ENCODE peak calls at places on chromosome 2, in eight cellular contexts. Q, Y, X, D, E, R, O and C are unnamed samples. For H3K4me1, the result is how much of the 10 kb centered on the place peaks cover.

GRCh38 chr2:178506101-178506500 is 25.8 kb downstream of the PLEKHA3 start:
- DNase-seq in Q (no peak), D (no peak), X (no peak), R (no peak), O (no peak), E (no peak), Y (no peak), C (no peak)

GRCh38 chr2:138298900-138299299 is 202.7 kb upstream of the SPOPL start:
- DNase-seq in R (no peak), D (no peak), Q (no peak), O (no peak), E (no peak), Y (no peak), X (no peak), C (no peak)

GRCh38 chr2:58540680-58541079 is 299.6 kb upstream of the FANCL start:
- DNase-seq in X (no peak), R (no peak), Y (no peak), Q (no peak), D (no peak), O (no peak), E (peak), C (no peak)

GRCh38 chr2:127707890-127708648 is 6.8 kb downstream of the SFT2D3 start:
- DNase-seq in R (no peak), Y (no peak), D (no peak), Q (no peak), X (peak), O (no peak), E (no peak), C (no peak)

GRCh38 chr2:15494877-15495276 is 66.3 kb downstream of the NBAS start:
- DNase-seq in D (no peak), E (no peak), Q (no peak), Y (no peak), O (no peak), X (peak), R (no peak), C (no peak)

GRCh38 chr2:188285774-188286173 is 5.9 kb upstream of the GULP1 start:
- DNase-seq in R (no peak), Y (no peak), E (no peak), D (no peak), X (no peak), Q (no peak), O (no peak), C (no peak)

GRCh38 chr2:46979611-46980010 is 64.0 kb upstream of the MCFD2 start:
- DNase-seq in Y (no peak), D (no peak), Q (no peak), R (no peak), O (no peak), X (no peak), E (no peak), C (peak)

GRCh38 chr2:219099319-219099718 is 38.6 kb upstream of the IHH start:
- DNase-seq in Y (no peak), R (no peak), D (no peak), O (no peak), Q (peak), X (peak), E (no peak), C (no peak)

GRCh38 chr2:241803387-241804325 is 5.3 kb upstream of the NEU4 start:
- DNase-seq in D (peak), R (peak), O (peak), Y (no peak), X (peak), E (no peak), Q (no peak), C (no peak)

GRCh38 chr2:239298126-239298804 is 102.6 kb downstream of the HDAC4 start:
- DNase-seq in O (no peak), D (no peak), R (no peak), X (no peak), Q (peak), Y (no peak), E (no peak), C (peak)

GRCh38 chr2:168155036-168155435 is 92.4 kb downstream of the STK39 start:
- DNase-seq in Y (no peak), E (no peak), D (no peak), R (no peak), X (no peak), Q (no peak), O (no peak), C (no peak)

GRCh38 chr2:7071916-7072556 is 154.8 kb downstream of the RNF144A start:
- DNase-seq in Q (no peak), X (no peak), R (no peak), Y (no peak), O (no peak), D (no peak), E (no peak), C (no peak)

GRCh38 chr2:222754324-222754723 is 82.9 kb downstream of the MOGAT1 start:
- DNase-seq in X (no peak), O (no peak), D (no peak), Q (no peak), Y (no peak), E (no peak), R (no peak), C (no peak)

GRCh38 chr2:222753251-222753824 is 81.9 kb downstream of the MOGAT1 start:
- DNase-seq in O (no peak), X (peak), Y (peak), D (peak), Q (peak), R (no peak), E (peak), C (no peak)

GRCh38 chr2:222760301-222760897 is 88.9 kb downstream of the MOGAT1 start:
- DNase-seq in Y (no peak), D (no peak), O (no peak), X (no peak), E (peak), Q (no peak), R (no peak), C (no peak)

GRCh38 chr2:222756362-222756831 is 84.9 kb downstream of the MOGAT1 start:
- DNase-seq in Q (peak), R (no peak), Y (no peak), X (no peak), O (no peak), E (peak), D (no peak), C (no peak)

GRCh38 chr2:222756951-222757645 is 85.6 kb downstream of the MOGAT1 start:
- DNase-seq in X (peak), Y (no peak), O (no peak), R (peak), D (no peak), E (no peak), Q (peak), C (no peak)
- H3K4me3 ChIP-seq in X (no peak), Y (no peak), O (no peak), R (no peak), D (no peak), E (no peak), Q (peak), C (no peak)

DNA sequence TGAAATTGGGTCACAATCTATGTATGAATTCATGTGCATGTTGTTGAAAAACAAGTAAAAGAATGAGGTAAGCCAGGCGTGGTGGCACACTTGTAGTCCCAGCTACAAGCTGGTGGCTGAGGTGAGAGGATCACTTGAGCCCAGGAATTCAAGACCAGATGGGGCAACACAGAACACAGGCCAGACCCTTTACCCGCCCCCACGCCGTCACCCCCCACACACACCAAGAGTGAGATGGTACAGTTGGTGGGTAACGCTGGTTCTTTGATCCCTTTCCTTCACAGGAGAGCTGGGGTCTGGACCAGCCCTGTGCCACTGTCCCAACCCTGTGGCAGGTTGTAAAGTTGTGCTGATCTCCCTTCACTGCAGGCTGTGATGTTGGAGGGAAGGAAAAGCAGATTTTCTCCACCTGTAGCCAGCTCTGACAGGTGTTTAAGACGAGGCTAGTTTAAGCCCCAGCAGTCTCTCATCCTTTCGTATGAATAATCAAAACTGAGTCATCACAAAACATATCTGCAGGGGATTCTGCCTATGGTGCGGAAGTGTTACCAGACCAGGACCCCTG is 13.6 kb downstream of the B3GNT2 start:
- DNase-seq in Q (no peak), O (no peak), X (no peak), R (no peak), D (no peak), Y (no peak), E (no peak), C (no peak)
- H3K4me1 ChIP-seq in Q (under half), O (half or more), X (under half), R (under half), D (half or more), Y (under half), E (under half), C (half or more)

GRCh38 chr2:84674099-84674498 is 157.8 kb downstream of the DNAH6 start:
- DNase-seq in R (no peak), E (no peak), Y (no peak), X (no peak), O (no peak), D (no peak), Q (no peak), C (no peak)
- H3K27ac ChIP-seq in R (no peak), E (no peak), Y (no peak), X (no peak), O (no peak), D (no peak), Q (no peak), C (no peak)

GRCh38 chr2:19357383-19358241 is 811 bp downstream of the OSR1 start:
- DNase-seq in X (peak), O (no peak), E (peak), Q (peak), Y (peak), D (no peak), R (no peak), C (no peak)

GRCh38 chr2:19360266-19360665 is 1.8 kb upstream of the OSR1 start:
- DNase-seq in Y (no peak), O (no peak), E (no peak), Q (no peak), D (no peak), X (no peak), R (no peak), C (no peak)

GRCh38 chr2:19359456-19359855 is 1.0 kb upstream of the OSR1 start:
- DNase-seq in E (no peak), Y (no peak), X (no peak), Q (peak), O (no peak), R (no peak), D (no peak), C (no peak)

GRCh38 chr2:19358242-19359020 is at the start of gene OSR1:
- DNase-seq in Y (peak), Q (peak), R (peak), E (peak), O (no peak), D (peak), X (peak), C (no peak)

DNA sequence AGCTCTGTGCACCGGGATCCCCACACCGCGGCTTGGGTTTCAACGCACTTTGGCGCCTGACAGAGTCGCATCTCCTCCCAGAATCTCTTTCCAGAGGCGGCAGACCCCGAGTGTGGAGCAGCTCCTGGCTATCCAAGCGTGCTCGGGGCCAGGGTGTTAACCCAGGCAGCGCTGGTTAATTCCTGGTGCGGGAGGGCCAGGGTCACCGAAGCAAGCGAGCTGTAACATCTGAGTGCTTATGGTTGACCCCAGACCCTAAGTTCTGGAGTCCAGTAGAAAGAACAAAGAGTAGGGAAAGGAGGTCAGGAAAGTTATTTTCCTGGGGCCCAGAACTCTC is 566 bp upstream of the OSR1 start:
- DNase-seq in Q (no peak), E (no peak), D (no peak), R (no peak), X (no peak), Y (no peak), O (no peak), C (no peak)
- H3K4me3 ChIP-seq in Q (peak), E (peak), D (peak), R (peak), X (peak), Y (peak), O (peak), C (no peak)

GRCh38 chr2:144455979-144456378 is 63.9 kb downstream of the ZEB2 start:
- DNase-seq in D (no peak), Q (no peak), Y (no peak), O (no peak), R (no peak), X (no peak), E (no peak), C (no peak)

GRCh38 chr2:144460981-144461766 is 58.7 kb downstream of the ZEB2 start:
- DNase-seq in Q (no peak), Y (no peak), O (no peak), E (no peak), D (no peak), R (no peak), X (peak), C (no peak)

GRCh38 chr2:144456680-144457079 is 63.2 kb downstream of the ZEB2 start:
- DNase-seq in Y (no peak), E (no peak), X (peak), O (no peak), D (peak), Q (peak), R (peak), C (no peak)

GRCh38 chr2:144459937-144460336 is 60.0 kb downstream of the ZEB2 start:
- DNase-seq in D (no peak), R (no peak), X (peak), E (no peak), O (no peak), Q (no peak), Y (no peak), C (peak)

DNA sequence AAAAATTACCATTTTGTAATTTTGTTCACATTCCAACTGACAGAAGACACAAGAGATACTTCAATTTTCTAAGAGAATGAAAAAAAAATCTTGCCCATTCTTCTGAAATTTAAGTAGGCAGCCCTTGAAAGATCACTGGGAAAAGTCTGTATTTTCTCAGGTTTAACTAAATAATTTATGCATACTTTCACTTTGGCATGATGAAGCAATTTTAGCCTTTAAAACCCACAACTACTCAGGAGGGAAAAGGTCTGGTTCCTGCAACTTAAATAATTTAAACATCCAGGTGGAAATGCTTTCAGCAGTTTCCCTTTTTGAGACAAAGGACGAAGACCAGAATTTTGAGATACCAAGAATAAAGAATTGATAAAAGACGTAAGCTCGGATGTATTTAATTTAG is 61.4 kb downstream of the ZEB2 start:
- DNase-seq in E (no peak), X (no peak), Q (no peak), O (no peak), Y (no peak), D (no peak), R (no peak), C (no peak)
- H3K4me1 ChIP-seq in E (half or more), X (under half), Q (under half), O (half or more), Y (under half), D (half or more), R (under half), C (under half)